ENCODE peak calls at places on chromosomes 7 and 10, in ten cellular contexts. Q is A549, H is foreskin keratinocyte, F is GM23338, O is endodermal cell, E is suprapubic skin, S is prostate gland, K is mammary epithelial cell, N is lower lobe of right lung, V is neural progenitor cell. T is an unnamed sample. For H3K4me1, the result is how much of the 10 kb centered on the place peaks cover.

GRCh38 chr10:46080886-46081285 is 34.8 kb upstream of the MSMB start:
- DNase-seq in Q (no peak), H (no peak), F (no peak), O (no peak), E (no peak), S (no peak), K (no peak), N (no peak), V (no peak), T (no peak)

GRCh38 chr10:6778992-6779701 is 199.1 kb upstream of the PRKCQ start:
- DNase-seq in Q (peak), H (peak), F (no peak), O (no peak), E (no peak), S (peak), K (peak), N (no peak), V (no peak), T (no peak)

GRCh38 chr10:87844837-87845623 is 18.3 kb downstream of the KLLN start:
- DNase-seq in Q (no peak), H (peak), F (no peak), O (no peak), E (no peak), S (no peak), K (peak), N (no peak), V (no peak), T (no peak)

GRCh38 chr10:5951167-5951711 is 26.1 kb downstream of the IL15RA start:
- DNase-seq in Q (no peak), H (peak), F (no peak), O (peak), E (peak), S (no peak), K (peak), N (peak), V (no peak), T (no peak)

GRCh38 chr7:131285558-131285957 is 42.1 kb upstream of the MKLN1 start:
- DNase-seq in Q (no peak), H (no peak), F (no peak), O (no peak), E (no peak), S (no peak), K (no peak), N (no peak), V (no peak), T (no peak)

GRCh38 chr10:49272251-49273081 is 26.5 kb upstream of the C10orf71 start:
- DNase-seq in Q (no peak), H (no peak), F (no peak), O (peak), E (no peak), S (no peak), K (no peak), N (no peak), V (no peak), T (no peak)

GRCh38 chr10:117594722-117595121 is 52.2 kb downstream of the EMX2 start:
- DNase-seq in Q (no peak), H (no peak), F (no peak), O (no peak), E (no peak), S (no peak), K (no peak), N (no peak), V (no peak), T (no peak)

GRCh38 chr7:117323877-117324699 is 1.2 kb upstream of the WNT2 start:
- DNase-seq in Q (no peak), H (peak), F (peak), O (peak), E (peak), S (no peak), K (peak), N (peak), V (peak), T (peak)

GRCh38 chr10:60353519-60354258 is 36.0 kb downstream of the ANK3 start:
- DNase-seq in Q (no peak), H (no peak), F (no peak), O (no peak), E (no peak), S (no peak), K (no peak), N (no peak), V (peak), T (peak)

GRCh38 chr7:127150543-127150942 is 102.2 kb downstream of the GRM8 start:
- DNase-seq in Q (no peak), H (no peak), F (peak), O (peak), E (no peak), S (no peak), K (no peak), N (no peak), V (peak), T (no peak)

GRCh38 chr10:1090696-1091095 is 34.5 kb downstream of the WDR37 start:
- DNase-seq in Q (no peak), H (no peak), F (no peak), O (no peak), E (no peak), S (no peak), K (no peak), N (no peak), V (no peak), T (no peak)

GRCh38 chr7:117588352-117588794 is 108.5 kb downstream of the CFTR start:
- DNase-seq in Q (no peak), H (peak), F (no peak), O (no peak), E (no peak), S (no peak), K (no peak), N (no peak), V (no peak), T (no peak)

GRCh38 chr10:1736180-1736971 is 949 bp downstream of the ADARB2 start:
- DNase-seq in Q (no peak), H (peak), F (no peak), O (peak), E (no peak), S (no peak), K (no peak), N (no peak), V (peak), T (no peak)

GRCh38 chr10:43594944-43595589 is 11.2 kb upstream of the ZNF485 start:
- DNase-seq in Q (no peak), H (no peak), F (no peak), O (no peak), E (no peak), S (no peak), K (no peak), N (no peak), V (no peak), T (no peak)

GRCh38 chr10:58952747-58953466 is 223.5 kb upstream of the PHYHIPL start:
- DNase-seq in Q (peak), H (peak), F (peak), O (peak), E (no peak), S (peak), K (peak), N (no peak), V (peak), T (peak)

GRCh38 chr10:87974130-87974529 is 110.7 kb downstream of the PTEN start:
- DNase-seq in Q (no peak), H (no peak), F (no peak), O (no peak), E (no peak), S (no peak), K (no peak), N (no peak), V (no peak), T (no peak)

GRCh38 chr10:113053881-113054280 is 103.8 kb downstream of the TCF7L2 start:
- DNase-seq in Q (no peak), H (peak), F (peak), O (peak), E (no peak), S (no peak), K (peak), N (no peak), V (peak), T (no peak)

GRCh38 chr10:127740596-127740995 is 3.6 kb downstream of the FOXI2 start:
- DNase-seq in Q (no peak), H (no peak), F (no peak), O (peak), E (no peak), S (no peak), K (peak), N (no peak), V (no peak), T (no peak)

GRCh38 chr7:101733713-101734475 is 83.5 kb upstream of the CUX1 start:
- DNase-seq in Q (no peak), H (no peak), F (peak), O (peak), E (no peak), S (no peak), K (no peak), N (peak), V (peak), T (peak)

GRCh38 chr10:70672165-70672992 is at the start of gene ADAMTS14:
- DNase-seq in Q (peak), H (no peak), F (peak), O (peak), E (no peak), S (no peak), K (no peak), N (no peak), V (peak), T (peak)

GRCh38 chr10:97760461-97761257 is 11.1 kb downstream of the SFRP5 start:
- DNase-seq in Q (no peak), H (no peak), F (no peak), O (peak), E (no peak), S (no peak), K (no peak), N (no peak), V (no peak), T (no peak)

GRCh38 chr10:89235073-89235798 is 16.3 kb downstream of the LIPA start:
- DNase-seq in Q (no peak), H (no peak), F (no peak), O (peak), E (peak), S (no peak), K (no peak), N (peak), V (peak), T (no peak)

GRCh38 chr10:79435271-79436065 is 10.0 kb downstream of the ZCCHC24 start:
- DNase-seq in Q (no peak), H (no peak), F (no peak), O (peak), E (peak), S (no peak), K (no peak), N (no peak), V (peak), T (no peak)

DNA sequence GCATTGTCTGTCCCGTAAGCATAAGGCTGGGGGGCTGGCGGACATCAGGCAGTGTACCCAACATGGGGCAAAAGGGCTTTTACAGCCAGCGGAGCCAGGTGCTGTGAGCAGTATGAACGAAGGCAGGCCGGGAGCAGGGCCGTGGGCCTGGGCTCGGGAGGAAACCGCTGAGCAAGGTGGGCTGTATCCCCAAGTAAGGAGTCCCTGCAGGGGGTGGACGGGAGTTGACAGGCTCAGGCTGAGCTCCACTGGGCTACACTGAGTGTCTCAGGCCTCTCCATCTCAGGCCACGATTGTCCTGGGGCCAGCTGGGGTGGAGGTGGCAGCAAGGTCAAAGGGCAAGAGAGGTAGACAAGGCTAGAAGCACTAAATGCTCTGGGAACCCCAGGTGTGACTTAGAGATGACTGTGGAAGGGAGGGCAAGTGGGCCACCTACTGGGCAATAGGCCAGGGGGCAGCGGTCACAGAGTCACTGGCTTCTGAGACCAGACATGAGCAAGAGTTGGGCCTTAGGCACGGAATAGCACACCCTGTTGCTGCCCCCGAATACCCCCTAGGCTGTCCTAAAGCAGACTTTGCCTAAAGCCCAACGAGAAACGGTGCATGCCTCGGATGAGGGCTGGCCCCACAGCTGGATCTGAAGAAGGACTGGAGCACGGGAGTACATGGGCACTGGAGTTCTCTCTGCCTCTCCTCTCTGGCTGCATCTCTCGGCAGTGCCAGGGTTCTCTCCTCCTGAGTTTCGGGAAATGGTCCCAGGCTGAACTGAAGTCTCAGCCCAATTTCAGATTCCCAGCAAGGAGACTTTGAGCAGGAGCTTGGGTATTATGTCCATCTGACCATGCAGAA is 10.8 kb upstream of the RAMP3 start:
- DNase-seq in Q (no peak), H (no peak), F (no peak), O (peak), E (peak), S (no peak), K (no peak), N (no peak), V (no peak), T (no peak)
- TF ChIP-seq CTCF in Q (no peak), H (no peak), F (peak), O (peak), E (no peak), S (no peak), K (no peak), N (no peak), V (no peak), T (peak)

GRCh38 chr7:115883629-115884028 is 146.9 kb downstream of the TFEC start:
- DNase-seq in Q (no peak), H (no peak), F (no peak), O (no peak), E (no peak), S (no peak), K (no peak), N (no peak), V (no peak), T (no peak)

DNA sequence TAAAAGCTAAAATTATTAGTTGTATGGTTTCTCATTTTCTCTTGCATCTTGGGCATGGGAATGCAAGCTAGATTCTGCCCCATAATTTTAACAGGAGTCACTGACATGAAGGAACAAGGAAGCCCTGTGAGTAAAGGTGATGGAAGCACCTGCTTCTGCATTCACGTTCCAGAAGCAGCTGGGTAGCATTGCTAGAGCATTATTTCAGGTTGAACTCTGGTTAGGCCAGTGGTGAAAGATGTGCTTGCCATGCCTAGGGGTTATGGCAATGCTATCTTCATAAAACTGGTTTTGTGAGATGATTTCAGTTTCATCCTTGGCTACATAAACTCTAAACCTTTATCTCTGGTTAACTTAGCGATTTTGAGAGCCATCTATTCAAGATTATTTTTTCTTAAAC is 151.4 kb downstream of the TFEC start:
- DNase-seq in Q (no peak), H (no peak), F (no peak), O (no peak), E (no peak), S (no peak), K (no peak), N (no peak), V (no peak), T (no peak)
- H3K4me1 ChIP-seq in Q (under half), H (under half), F (under half), O (under half), E (under half), S (under half), K (under half), N (under half), V (under half), T (under half)

DNA sequence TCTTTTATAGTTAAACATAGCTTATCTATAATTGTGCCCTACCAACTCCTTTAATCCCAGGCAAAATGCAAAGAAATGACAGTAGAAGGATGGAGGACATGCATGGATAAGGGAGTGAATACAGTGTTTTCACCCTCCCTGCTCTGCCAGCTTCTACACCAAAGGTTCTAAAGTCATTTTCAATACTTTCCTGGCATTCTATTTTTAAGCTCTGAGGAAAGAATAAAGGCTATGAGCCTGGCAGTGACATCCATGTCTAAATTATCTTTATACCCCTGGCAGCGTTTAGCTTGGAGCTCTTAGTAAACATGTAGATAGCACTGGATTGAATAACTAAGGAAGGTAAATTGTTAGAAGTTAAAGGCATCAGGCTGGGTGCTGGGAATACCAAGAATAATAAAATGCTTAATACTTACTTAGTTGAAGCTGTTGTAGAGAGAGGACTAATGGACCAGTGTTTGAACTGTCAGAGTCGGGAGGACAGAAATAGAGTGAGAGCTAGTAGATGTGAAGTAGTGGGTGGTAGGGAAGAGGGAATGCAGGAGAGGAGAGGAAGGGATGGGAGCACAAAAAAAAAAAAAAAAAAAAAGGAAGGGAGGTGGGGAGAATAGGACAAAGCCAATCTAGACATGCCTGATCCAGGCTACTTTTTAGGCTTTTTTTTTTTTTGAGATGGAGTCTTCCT is 518.9 kb downstream of the GALNT17 start:
- DNase-seq in Q (no peak), H (no peak), F (no peak), O (no peak), E (no peak), S (no peak), K (no peak), N (no peak), V (no peak), T (no peak)
- TF ChIP-seq CTCF in Q (no peak), H (no peak), F (no peak), O (no peak), E (no peak), S (no peak), K (no peak), N (no peak), V (no peak), T (no peak)

GRCh38 chr10:2948127-2948854 is 119.1 kb upstream of the PFKP start:
- DNase-seq in Q (no peak), H (no peak), F (no peak), O (no peak), E (no peak), S (no peak), K (no peak), N (no peak), V (no peak), T (no peak)
- H3K4me1 ChIP-seq in Q (under half), H (under half), F (under half), O (under half), E (under half), S (under half), K (under half), N (under half), V (under half), T (under half)

GRCh38 chr10:9986786-9987185 is 1030.9 kb upstream of the CELF2 start:
- DNase-seq in Q (no peak), H (no peak), F (no peak), O (no peak), E (no peak), S (no peak), K (no peak), N (no peak), V (no peak), T (no peak)

GRCh38 chr10:9987197-9987596 is 1030.5 kb upstream of the CELF2 start:
- DNase-seq in Q (no peak), H (no peak), F (no peak), O (no peak), E (no peak), S (no peak), K (no peak), N (no peak), V (no peak), T (no peak)

GRCh38 chr10:9992656-9993055 is 1025.0 kb upstream of the CELF2 start:
- DNase-seq in Q (no peak), H (no peak), F (peak), O (peak), E (no peak), S (no peak), K (no peak), N (no peak), V (peak), T (no peak)
- TF ChIP-seq CTCF in Q (no peak), H (no peak), F (peak), O (peak), E (no peak), S (no peak), K (no peak), N (no peak), V (peak), T (no peak)

GRCh38 chr10:119728172-119728800 is 2.4 kb downstream of the INPP5F start:
- DNase-seq in Q (no peak), H (no peak), F (no peak), O (no peak), E (no peak), S (no peak), K (no peak), N (no peak), V (no peak), T (no peak)
- H3K4me1 ChIP-seq in Q (under half), H (under half), F (under half), O (under half), E (under half), S (under half), K (under half), N (under half), V (under half), T (under half)

DNA sequence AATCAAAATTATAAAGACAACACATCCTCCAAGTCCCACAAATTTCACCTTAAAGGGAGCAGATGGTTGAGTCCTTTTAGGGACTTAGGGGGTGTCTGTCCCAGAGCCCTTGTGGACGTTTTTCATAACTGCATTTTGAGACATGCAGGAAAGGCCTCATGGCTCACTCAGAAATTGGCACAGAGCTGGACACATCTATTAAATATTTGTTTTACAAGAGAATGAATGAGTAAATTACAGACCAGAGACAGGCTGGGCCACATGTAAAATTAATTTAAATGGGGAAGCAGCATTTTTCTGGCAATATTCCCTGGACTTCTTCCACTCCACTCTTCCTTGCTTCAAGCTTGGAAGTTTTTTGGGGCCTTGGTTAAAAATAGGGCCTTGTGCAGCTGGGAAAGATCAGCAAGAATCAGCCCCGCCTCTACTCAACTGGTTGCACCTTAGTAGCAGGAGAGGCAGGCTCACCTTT is 20.0 kb downstream of the LAMB1 start:
- DNase-seq in Q (peak), H (no peak), F (no peak), O (no peak), E (no peak), S (peak), K (no peak), N (no peak), V (no peak), T (no peak)
- TF ChIP-seq CTCF in Q (no peak), H (peak), F (no peak), O (peak), E (no peak), S (no peak), K (peak), N (peak), V (peak), T (peak)

GRCh38 chr10:104334561-104334960 is 3.7 kb downstream of the ITPRIP start:
- DNase-seq in Q (no peak), H (no peak), F (no peak), O (peak), E (peak), S (no peak), K (no peak), N (no peak), V (no peak), T (no peak)
- H3K4me1 ChIP-seq in Q (half or more), H (under half), F (half or more), O (under half), E (half or more), S (under half), K (half or more), N (half or more), V (half or more), T (under half)

GRCh38 chr10:93992400-93993030 is 1.2 kb upstream of the PLCE1 start:
- DNase-seq in Q (peak), H (no peak), F (peak), O (peak), E (no peak), S (no peak), K (no peak), N (no peak), V (peak), T (no peak)
- TF ChIP-seq CTCF in Q (no peak), H (no peak), F (no peak), O (peak), E (no peak), S (no peak), K (peak), N (no peak), V (peak), T (peak)

GRCh38 chr7:47751068-47751467 is 169.2 kb upstream of the TNS3 start:
- DNase-seq in Q (no peak), H (no peak), F (no peak), O (no peak), E (no peak), S (no peak), K (no peak), N (no peak), V (no peak), T (no peak)
- H3K4me1 ChIP-seq in Q (under half), H (under half), F (under half), O (under half), E (under half), S (under half), K (under half), N (under half), V (under half), T (under half)

T was measured in BE2C.